ENCODE peak calls at places on chromosome 18, in ten cellular contexts. Z is type B pancreatic cell, W is stomach, F is cardiac fibroblast, J is transverse colon, Q is A549, H is HFFc6, L is progenitor cell of endocrine pancreas, I is SK-N-SH, G is MM.1S. P is an unnamed sample.

GRCh38 chr18:22233271-22233670 is 63.9 kb downstream of the GATA6 start:
- DNase-seq in Z (no peak), I (no peak), J (peak; percentile 68), W (peak; percentile 57), G (no peak), F (no peak), L (no peak), H (no peak), Q (no peak), P (no peak)

GRCh38 chr18:68024716-68025115 is 508.2 kb upstream of the DSEL start:
- DNase-seq in H (no peak), Z (no peak), J (no peak), L (no peak), I (no peak), Q (no peak), F (peak; percentile 34), W (no peak), G (no peak), P (no peak)

GRCh38 chr18:4734021-4734420 is 278.9 kb upstream of the DLGAP1 start:
- DNase-seq in W (no peak), H (no peak), G (no peak), Z (no peak), J (no peak), L (no peak), Q (no peak), F (no peak), I (no peak), P (no peak)

GRCh38 chr18:48348739-48349138 is 60.4 kb downstream of the ZBTB7C start:
- DNase-seq in Q (no peak), H (no peak), I (no peak), G (no peak), Z (no peak), W (no peak), F (no peak), J (no peak), L (no peak), P (no peak)

GRCh38 chr18:51339866-51340265 is 142.4 kb upstream of the MEX3C start:
- DNase-seq in W (no peak), Q (no peak), G (no peak), Z (no peak), J (no peak), L (no peak), I (no peak), F (peak; percentile 42), H (no peak), P (no peak)

GRCh38 chr18:57831597-57832377 is 28.7 kb upstream of the ATP8B1 start:
- DNase-seq in L (no peak), W (no peak), G (no peak), I (no peak), H (no peak), F (no peak), Z (no peak), Q (no peak), J (no peak), P (no peak)

GRCh38 chr18:76986391-76986790 is 146.2 kb downstream of the MBP start:
- DNase-seq in G (no peak), J (no peak), H (no peak), F (no peak), Q (no peak), Z (peak; percentile 49), L (no peak), I (no peak), W (no peak), P (peak; percentile 16)

GRCh38 chr18:23053756-23054457 is 81.4 kb upstream of the CABLES1 start:
- DNase-seq in I (peak; percentile 75), F (peak; percentile 73), J (no peak), Z (no peak), G (no peak), L (peak; percentile 19), H (peak; percentile 76), Q (peak; percentile 16), W (peak; percentile 27), P (no peak)

GRCh38 chr18:34866739-34867138 is 156.6 kb downstream of the DTNA start:
- DNase-seq in I (peak; percentile 54), L (no peak), J (no peak), Q (no peak), F (peak; percentile 34), H (no peak), Z (no peak), G (no peak), W (no peak), P (no peak)

GRCh38 chr18:66497351-66497750 is 106.5 kb downstream of the CDH19 start:
- DNase-seq in Q (no peak), G (no peak), Z (no peak), L (no peak), W (no peak), H (no peak), F (no peak), I (no peak), J (no peak), P (no peak)

DNA sequence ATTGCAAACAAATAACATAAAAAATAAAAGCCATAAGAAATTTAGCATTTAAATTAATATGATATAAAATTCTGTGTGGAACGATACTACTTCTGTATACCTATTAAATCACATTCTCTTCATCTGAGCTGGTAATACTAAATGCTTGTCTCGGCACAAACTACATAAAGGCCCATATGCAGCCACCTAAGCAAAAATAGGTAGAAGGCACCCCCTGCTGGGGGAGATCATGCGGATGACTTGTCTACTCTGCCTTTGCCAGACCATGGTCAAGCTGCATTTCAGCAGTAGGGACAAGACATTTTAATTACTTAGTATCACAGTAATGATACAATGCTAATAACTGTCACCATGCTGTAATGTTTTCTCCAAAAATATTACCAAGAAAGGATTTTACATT is 108.0 kb downstream of the CDH19 start:
- DNase-seq in H (no peak), I (peak; percentile 26), J (peak; percentile 30), F (peak; percentile 20), W (peak; percentile 33), Q (no peak), Z (peak; percentile 69), L (peak; percentile 75), G (peak; percentile 73), P (peak; percentile 33)
- TF ChIP-seq CTCF in H (peak; percentile 14), I (peak; percentile 65), J (peak; percentile 23), F (peak; percentile 32), W (no peak), Q (peak; percentile 47), Z (peak; percentile 86), L (peak; percentile 91), G (peak; percentile 72), P (peak; percentile 51)

GRCh38 chr18:24544141-24544498 is 83.7 kb downstream of the HRH4 start:
- DNase-seq in I (peak; percentile 39), W (no peak), L (no peak), H (no peak), Z (no peak), F (peak; percentile 35), Q (peak; percentile 11), G (peak; percentile 10), J (no peak), P (no peak)
- TF ChIP-seq CTCF in I (peak; percentile 52), W (no peak), L (peak; percentile 74), H (peak; percentile 70), Z (peak; percentile 83), F (no peak), Q (peak; percentile 59), G (peak; percentile 48), J (peak; percentile 39), P (peak; percentile 53)

GRCh38 chr18:39359636-39360035 is 1794.0 kb upstream of the CELF4 start:
- DNase-seq in J (no peak), I (no peak), G (no peak), Z (no peak), L (no peak), Q (no peak), F (no peak), W (no peak), H (no peak), P (no peak)
- TF ChIP-seq CTCF in J (no peak), I (no peak), G (no peak), Z (no peak), L (no peak), Q (no peak), F (no peak), W (no peak), H (no peak), P (no peak)

GRCh38 chr18:7000484-7001096 is 117.0 kb downstream of the LAMA1 start:
- DNase-seq in L (no peak), J (no peak), I (peak; percentile 59), Q (no peak), Z (no peak), G (peak; percentile 36), W (no peak), F (peak; percentile 66), H (no peak), P (no peak)
- TF ChIP-seq CTCF in L (peak; percentile 35), J (peak; percentile 52), I (peak; percentile 51), Q (peak; percentile 29), Z (peak; percentile 68), G (peak; percentile 62), W (peak; percentile 15), F (peak; percentile 48), H (peak; percentile 33), P (peak; percentile 57)

GRCh38 chr18:66729459-66730239 is 125.8 kb upstream of the CDH19 start:
- DNase-seq in Z (no peak), G (no peak), W (no peak), Q (no peak), H (no peak), J (no peak), L (no peak), I (no peak), F (peak; percentile 57), P (no peak)

GRCh38 chr18:66727991-66728390 is 124.1 kb upstream of the CDH19 start:
- DNase-seq in I (no peak), F (peak; percentile 21), W (no peak), Z (no peak), L (no peak), Q (no peak), H (no peak), J (no peak), G (no peak), P (no peak)

GRCh38 chr18:66728951-66729350 is 125.1 kb upstream of the CDH19 start:
- DNase-seq in H (no peak), Q (no peak), F (no peak), J (no peak), Z (no peak), W (no peak), L (no peak), I (no peak), G (no peak), P (no peak)

GRCh38 chr18:66722671-66723070 is 118.8 kb upstream of the CDH19 start:
- DNase-seq in G (no peak), H (no peak), I (no peak), J (no peak), Q (no peak), L (no peak), Z (no peak), W (no peak), F (no peak), P (no peak)

GRCh38 chr18:66724664-66725356 is 120.9 kb upstream of the CDH19 start:
- DNase-seq in Q (no peak), G (no peak), W (peak; percentile 50), I (no peak), H (no peak), F (peak; percentile 70), L (no peak), J (peak; percentile 52), Z (no peak), P (no peak)
- TF ChIP-seq CTCF in Q (no peak), G (no peak), W (no peak), I (no peak), H (no peak), F (no peak), L (no peak), J (peak; percentile 37), Z (peak; percentile 22), P (no peak)

DNA sequence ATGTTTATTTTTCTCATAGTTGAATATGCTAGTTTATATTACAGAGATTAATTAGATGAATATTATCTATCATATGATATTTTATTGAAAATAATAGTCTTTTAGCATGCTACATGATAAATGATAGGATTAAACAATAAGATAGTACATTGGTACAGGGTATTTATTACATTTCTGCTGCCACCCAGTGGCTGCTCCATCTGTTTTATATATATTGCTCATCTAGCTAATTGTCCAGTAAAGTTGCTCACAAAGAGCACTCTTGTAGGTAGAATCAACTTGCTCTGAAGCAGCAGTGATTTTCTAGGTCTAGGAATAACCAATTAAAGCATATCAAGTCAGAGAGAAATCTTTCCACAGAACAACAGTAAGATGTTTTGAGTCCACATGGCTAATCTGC is 183.3 kb downstream of the ASXL3 start:
- DNase-seq in L (no peak), Z (no peak), F (peak; percentile 31), I (peak; percentile 27), Q (no peak), J (no peak), G (peak; percentile 28), H (no peak), W (peak; percentile 40), P (peak; percentile 67)
- TF ChIP-seq CTCF in L (peak; percentile 39), Z (peak; percentile 70), F (peak; percentile 33), I (peak; percentile 53), Q (peak; percentile 19), J (peak; percentile 29), G (peak; percentile 33), H (peak; percentile 35), W (no peak), P (peak; percentile 56)